ENCODE peak calls at places on chromosomes 2 and 18, in six cellular contexts. One of them, this sample, is unnamed.
A peak's percentile ranks its signal among the peaks of the same experiment; 100 is the strongest.

GRCh38 chr2:169091761-169092523 is 22.6 kb downstream of the DHRS9 start:
- DNase-seq in omental fat pad: no peak
- DNase-seq in ascending aorta: no peak
- DNase-seq in NCI-H1092: no peak
- DNase-seq in iris pigment epithelial cell: peak; percentile 87
- DNase-seq in HTR-8/SVneo: no peak
- DNase-seq in this sample: no peak

GRCh38 chr2:96954490-96954846 is 31.9 kb downstream of the FAM178B start:
- DNase-seq in omental fat pad: no peak
- DNase-seq in ascending aorta: no peak
- DNase-seq in NCI-H1092: no peak
- DNase-seq in iris pigment epithelial cell: no peak
- DNase-seq in HTR-8/SVneo: no peak
- DNase-seq in this sample: no peak

GRCh38 chr2:57890462-57890861 is 156.1 kb upstream of the VRK2 start:
- DNase-seq in omental fat pad: no peak
- DNase-seq in ascending aorta: no peak
- DNase-seq in NCI-H1092: no peak
- DNase-seq in iris pigment epithelial cell: peak; percentile 30
- DNase-seq in HTR-8/SVneo: no peak
- DNase-seq in this sample: no peak

GRCh38 chr18:31064130-31064529 is 21.6 kb upstream of the DSC3 start:
- DNase-seq in omental fat pad: no peak
- DNase-seq in ascending aorta: no peak
- DNase-seq in NCI-H1092: no peak
- DNase-seq in iris pigment epithelial cell: peak; percentile 31
- DNase-seq in HTR-8/SVneo: no peak
- DNase-seq in this sample: no peak

GRCh38 chr2:128325665-128326181 is 7.1 kb upstream of the HS6ST1 start:
- DNase-seq in omental fat pad: no peak
- DNase-seq in ascending aorta: peak; percentile 72
- DNase-seq in NCI-H1092: no peak
- DNase-seq in iris pigment epithelial cell: no peak
- DNase-seq in HTR-8/SVneo: no peak
- DNase-seq in this sample: no peak

GRCh38 chr18:3623769-3624545 is 174.0 kb downstream of the TGIF1 start:
- DNase-seq in omental fat pad: peak; percentile 47
- DNase-seq in ascending aorta: peak; percentile 96
- DNase-seq in NCI-H1092: no peak
- DNase-seq in iris pigment epithelial cell: peak; percentile 97
- DNase-seq in HTR-8/SVneo: peak; percentile 76
- DNase-seq in this sample: no peak

GRCh38 chr2:190713476-190713875 is 64.6 kb downstream of the NAB1 start:
- DNase-seq in omental fat pad: no peak
- DNase-seq in ascending aorta: no peak
- DNase-seq in NCI-H1092: no peak
- DNase-seq in iris pigment epithelial cell: peak; percentile 39
- DNase-seq in HTR-8/SVneo: no peak
- DNase-seq in this sample: no peak

GRCh38 chr18:48819781-48820482 is 130.8 kb downstream of the SMAD7 start:
- DNase-seq in omental fat pad: peak; percentile 17
- DNase-seq in ascending aorta: peak; percentile 53
- DNase-seq in NCI-H1092: no peak
- DNase-seq in iris pigment epithelial cell: no peak
- DNase-seq in HTR-8/SVneo: no peak
- DNase-seq in this sample: no peak

GRCh38 chr18:332007-332406 is 64.2 kb upstream of the THOC1 start:
- DNase-seq in omental fat pad: no peak
- DNase-seq in ascending aorta: no peak
- DNase-seq in NCI-H1092: no peak
- DNase-seq in iris pigment epithelial cell: no peak
- DNase-seq in HTR-8/SVneo: no peak
- DNase-seq in this sample: no peak

GRCh38 chr2:33064349-33064801 is 117.6 kb downstream of the LTBP1 start:
- DNase-seq in omental fat pad: no peak
- DNase-seq in ascending aorta: no peak
- DNase-seq in NCI-H1092: no peak
- DNase-seq in iris pigment epithelial cell: peak; percentile 36
- DNase-seq in HTR-8/SVneo: no peak
- DNase-seq in this sample: no peak

GRCh38 chr2:15298769-15299168 is 262.4 kb downstream of the NBAS start:
- DNase-seq in omental fat pad: no peak
- DNase-seq in ascending aorta: no peak
- DNase-seq in NCI-H1092: no peak
- DNase-seq in iris pigment epithelial cell: peak; percentile 24
- DNase-seq in HTR-8/SVneo: no peak
- DNase-seq in this sample: no peak

GRCh38 chr2:160561551-160562280 is 68.1 kb upstream of the RBMS1 start:
- DNase-seq in omental fat pad: no peak
- DNase-seq in ascending aorta: no peak
- DNase-seq in NCI-H1092: no peak
- DNase-seq in iris pigment epithelial cell: peak; percentile 91
- DNase-seq in HTR-8/SVneo: no peak
- DNase-seq in this sample: no peak

GRCh38 chr2:188285774-188286173 is 5.9 kb upstream of the GULP1 start:
- DNase-seq in omental fat pad: no peak
- DNase-seq in ascending aorta: no peak
- DNase-seq in NCI-H1092: no peak
- DNase-seq in iris pigment epithelial cell: no peak
- DNase-seq in HTR-8/SVneo: no peak
- DNase-seq in this sample: no peak

GRCh38 chr2:109322111-109322510 is 193.1 kb downstream of the SH3RF3 start:
- DNase-seq in omental fat pad: peak; percentile 62
- DNase-seq in ascending aorta: peak; percentile 98
- DNase-seq in NCI-H1092: no peak
- DNase-seq in iris pigment epithelial cell: peak; percentile 98
- DNase-seq in HTR-8/SVneo: peak; percentile 65
- DNase-seq in this sample: no peak

GRCh38 chr2:8631465-8632005 is 50.3 kb upstream of the ID2 start:
- DNase-seq in omental fat pad: no peak
- DNase-seq in ascending aorta: no peak
- DNase-seq in NCI-H1092: no peak
- DNase-seq in iris pigment epithelial cell: no peak
- DNase-seq in HTR-8/SVneo: no peak
- DNase-seq in this sample: no peak

GRCh38 chr18:52237551-52237950 is 102.4 kb upstream of the DCC start:
- DNase-seq in omental fat pad: no peak
- DNase-seq in ascending aorta: no peak
- DNase-seq in NCI-H1092: no peak
- DNase-seq in iris pigment epithelial cell: no peak
- DNase-seq in HTR-8/SVneo: no peak
- DNase-seq in this sample: no peak

GRCh38 chr2:150144546-150145305 is 342.7 kb downstream of the RND3 start:
- DNase-seq in omental fat pad: no peak
- DNase-seq in ascending aorta: no peak
- DNase-seq in NCI-H1092: no peak
- DNase-seq in iris pigment epithelial cell: peak; percentile 77
- DNase-seq in HTR-8/SVneo: no peak
- DNase-seq in this sample: no peak

GRCh38 chr2:190603374-190603773 is 45.5 kb upstream of the NAB1 start:
- DNase-seq in omental fat pad: no peak
- DNase-seq in ascending aorta: no peak
- DNase-seq in NCI-H1092: no peak
- DNase-seq in iris pigment epithelial cell: no peak
- DNase-seq in HTR-8/SVneo: no peak
- DNase-seq in this sample: no peak

GRCh38 chr18:76999077-76999476 is 133.5 kb downstream of the MBP start:
- DNase-seq in omental fat pad: no peak
- DNase-seq in ascending aorta: no peak
- DNase-seq in NCI-H1092: no peak
- DNase-seq in iris pigment epithelial cell: no peak
- DNase-seq in HTR-8/SVneo: no peak
- DNase-seq in this sample: no peak

GRCh38 chr2:45072862-45073237 is 63.6 kb upstream of the SIX2 start:
- DNase-seq in omental fat pad: no peak
- DNase-seq in ascending aorta: no peak
- DNase-seq in NCI-H1092: no peak
- DNase-seq in iris pigment epithelial cell: no peak
- DNase-seq in HTR-8/SVneo: no peak
- DNase-seq in this sample: no peak

GRCh38 chr2:215749092-215749957 is 264.0 kb downstream of the MREG start:
- DNase-seq in omental fat pad: peak; percentile 57
- DNase-seq in ascending aorta: peak; percentile 90
- DNase-seq in NCI-H1092: no peak
- DNase-seq in iris pigment epithelial cell: peak; percentile 70
- DNase-seq in HTR-8/SVneo: no peak
- DNase-seq in this sample: no peak

GRCh38 chr18:48230459-48231113 is 178.6 kb downstream of the ZBTB7C start:
- DNase-seq in omental fat pad: no peak
- DNase-seq in ascending aorta: no peak
- DNase-seq in NCI-H1092: peak; percentile 86
- DNase-seq in iris pigment epithelial cell: peak; percentile 60
- DNase-seq in HTR-8/SVneo: peak; percentile 55
- DNase-seq in this sample: peak; percentile 48

GRCh38 chr2:218902427-218902826 is 21.8 kb downstream of the WNT10A start:
- DNase-seq in omental fat pad: no peak
- DNase-seq in ascending aorta: no peak
- DNase-seq in NCI-H1092: no peak
- DNase-seq in iris pigment epithelial cell: no peak
- DNase-seq in HTR-8/SVneo: no peak
- DNase-seq in this sample: no peak

GRCh38 chr2:121519732-121520640 is 10.7 kb upstream of the RNU4ATAC start:
- DNase-seq in omental fat pad: no peak
- DNase-seq in ascending aorta: no peak
- DNase-seq in NCI-H1092: no peak
- DNase-seq in iris pigment epithelial cell: no peak
- DNase-seq in HTR-8/SVneo: no peak
- DNase-seq in this sample: no peak

GRCh38 chr2:101518470-101519172 is 43.7 kb upstream of the RFX8 start:
- DNase-seq in omental fat pad: no peak
- DNase-seq in ascending aorta: no peak
- DNase-seq in NCI-H1092: no peak
- DNase-seq in iris pigment epithelial cell: peak; percentile 68
- DNase-seq in HTR-8/SVneo: peak; percentile 48
- DNase-seq in this sample: no peak